ENCODE peak calls at places on chromosomes 1 and 21, in five cellular contexts. B is lung; Q is left lung; Z is CD8-positive, alpha-beta T cell; H is lower lobe of right lung. L is an unnamed sample. For H3K36me3, the result is how much of the 10 kb centered on the place peaks cover.

GRCh38 chr1:218492840-218493239 is 147.7 kb downstream of the TGFB2 start:
- DNase-seq in B (no peak), Q (no peak), Z (no peak), H (no peak), L (no peak)

GRCh38 chr1:235867903-235868469 is 1.3 kb upstream of the LYST start:
- DNase-seq in B (no peak), Q (no peak), Z (peak), H (no peak), L (no peak)

GRCh38 chr1:25099343-25099951 is 132.9 kb downstream of the SYF2 start:
- DNase-seq in B (no peak), Q (no peak), Z (peak), H (no peak), L (no peak)

GRCh38 chr1:110872745-110873435 is at the start of gene CD53:
- DNase-seq in B (peak), Q (no peak), Z (peak), H (no peak), L (peak)

GRCh38 chr21:35990609-35991008 is 69.7 kb downstream of the SETD4 start:
- DNase-seq in B (no peak), Q (no peak), Z (no peak), H (no peak), L (no peak)

GRCh38 chr1:20322081-20322824 is 31.6 kb downstream of the VWA5B1 start:
- DNase-seq in B (no peak), Q (no peak), Z (no peak), H (no peak), L (no peak)

GRCh38 chr1:66197785-66198184 is 336.2 kb upstream of the SGIP1 start:
- DNase-seq in B (no peak), Q (no peak), Z (no peak), H (no peak), L (no peak)

GRCh38 chr1:1550591-1551432 is 10.4 kb upstream of the TMEM240 start:
- DNase-seq in B (no peak), Q (no peak), Z (no peak), H (no peak), L (no peak)

GRCh38 chr1:8891405-8891804 is 12.9 kb upstream of the ENO1 start:
- DNase-seq in B (no peak), Q (no peak), Z (no peak), H (no peak), L (no peak)

GRCh38 chr1:10308001-10308400 is 90.9 kb upstream of the PGD start:
- DNase-seq in B (no peak), Q (no peak), Z (peak), H (no peak), L (no peak)

GRCh38 chr1:23772854-23773242 is 5.4 kb upstream of the PITHD1 start:
- DNase-seq in B (no peak), Q (no peak), Z (no peak), H (no peak), L (no peak)

GRCh38 chr1:32769524-32770220 is 47.5 kb downstream of the YARS1 start:
- DNase-seq in B (no peak), Q (peak), Z (no peak), H (peak), L (no peak)

GRCh38 chr1:56169856-56170255 is 409.5 kb downstream of the PLPP3 start:
- DNase-seq in B (no peak), Q (no peak), Z (no peak), H (no peak), L (no peak)

GRCh38 chr1:183230403-183230802 is 44.3 kb downstream of the LAMC2 start:
- DNase-seq in B (no peak), Q (no peak), Z (no peak), H (no peak), L (no peak)

GRCh38 chr1:200903793-200904192 is 9.1 kb downstream of the INAVA start:
- DNase-seq in B (no peak), Q (no peak), Z (no peak), H (no peak), L (no peak)

GRCh38 chr1:33443067-33443704 is 12.3 kb upstream of the PHC2 start:
- DNase-seq in B (no peak), Q (no peak), Z (no peak), H (no peak), L (no peak)

GRCh38 chr1:152525080-152525641 is 10.9 kb downstream of the CRCT1 start:
- DNase-seq in B (no peak), Q (no peak), Z (no peak), H (no peak), L (no peak)

GRCh38 chr21:15682182-15682895 is 47.4 kb upstream of the USP25 start:
- DNase-seq in B (no peak), Q (no peak), Z (no peak), H (no peak), L (no peak)

GRCh38 chr1:48203287-48203900 is 19.1 kb upstream of the SLC5A9 start:
- DNase-seq in B (no peak), Q (no peak), Z (no peak), H (no peak), L (no peak)

GRCh38 chr1:147389532-147390184 is 147.2 kb downstream of the CHD1L start:
- DNase-seq in B (no peak), Q (no peak), Z (no peak), H (no peak), L (no peak)

GRCh38 chr1:58764294-58764978 is 19.4 kb downstream of the JUN start:
- DNase-seq in B (no peak), Q (no peak), Z (no peak), H (no peak), L (no peak)

GRCh38 chr1:35268282-35269189 is at the start of gene ZMYM4:
- DNase-seq in B (peak), Q (peak), Z (peak), H (peak), L (peak)

GRCh38 chr21:43359081-43359822 is 67.7 kb downstream of the SIK1 start:
- DNase-seq in B (no peak), Q (peak), Z (no peak), H (no peak), L (no peak)

GRCh38 chr1:12568009-12568767 is 49.8 kb downstream of the DHRS3 start:
- DNase-seq in B (no peak), Q (peak), Z (no peak), H (no peak), L (no peak)

GRCh38 chr1:196774195-196774594 is 445 bp upstream of the CFHR3 start:
- DNase-seq in B (no peak), Q (no peak), Z (no peak), H (no peak), L (no peak)

GRCh38 chr1:37509181-37509580 is 5.4 kb downstream of the MEAF6 start:
- DNase-seq in B (no peak), Q (no peak), Z (no peak), H (no peak), L (no peak)

GRCh38 chr1:210937846-210938245 is 196.1 kb downstream of the KCNH1 start:
- DNase-seq in B (no peak), Q (no peak), Z (no peak), H (no peak), L (no peak)

GRCh38 chr1:244970236-244970652 is 105.9 kb upstream of the HNRNPU start:
- DNase-seq in B (peak), Q (peak), Z (no peak), H (peak), L (no peak)

GRCh38 chr1:17228619-17229018 is 20.3 kb upstream of the PADI3 start:
- DNase-seq in B (no peak), Q (no peak), Z (no peak), H (no peak), L (no peak)

GRCh38 chr1:12121212-12122000 is 45.4 kb upstream of the TNFRSF1B start:
- DNase-seq in B (no peak), Q (peak), Z (peak), H (no peak), L (no peak)

GRCh38 chr1:1435911-1436633 is 582 bp downstream of the VWA1 start:
- DNase-seq in B (no peak), Q (peak), Z (no peak), H (no peak), L (no peak)

GRCh38 chr1:157359309-157360020 is 192.8 kb downstream of the FCRL5 start:
- DNase-seq in B (no peak), Q (no peak), Z (no peak), H (no peak), L (no peak)

GRCh38 chr21:44874240-44874496 is 678 bp upstream of the PTTG1IP start:
- DNase-seq in B (no peak), Q (no peak), Z (no peak), H (no peak), L (no peak)

GRCh38 chr21:34534522-34534921 is 22.5 kb upstream of the KCNE1 start:
- DNase-seq in B (no peak), Q (no peak), Z (no peak), H (no peak), L (no peak)

GRCh38 chr1:217627431-217627830 is 3.5 kb downstream of the GPATCH2 start:
- DNase-seq in B (no peak), Q (no peak), Z (no peak), H (no peak), L (no peak)

GRCh38 chr1:183590225-183591191 is at the start of gene NCF2:
- DNase-seq in B (no peak), Q (no peak), Z (no peak), H (peak), L (no peak)

DNA sequence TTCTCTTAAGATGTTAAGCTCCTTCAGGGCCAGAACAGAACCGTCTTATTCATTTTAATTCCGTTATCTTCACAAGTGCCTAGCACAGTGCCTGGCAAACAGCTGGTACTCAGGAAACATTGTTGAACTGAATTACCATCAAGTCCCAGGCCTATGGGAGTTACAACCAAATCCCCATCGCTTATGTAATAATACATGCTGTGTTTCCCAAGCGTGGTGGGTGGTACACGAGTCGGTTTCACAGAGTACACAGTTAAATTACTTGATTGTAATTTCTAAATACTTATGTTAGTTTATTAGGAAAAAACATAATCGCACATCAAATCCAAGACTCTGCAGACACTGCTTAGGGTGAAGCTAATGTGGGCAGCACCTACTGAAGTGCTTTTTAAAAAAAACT is 1.0 kb downstream of the ANGEL2 start:
- DNase-seq in B (no peak), Q (no peak), Z (no peak), H (no peak), L (no peak)
- H3K27ac ChIP-seq in B (peak), Q (peak), Z (peak), H (peak), L (peak)

DNA sequence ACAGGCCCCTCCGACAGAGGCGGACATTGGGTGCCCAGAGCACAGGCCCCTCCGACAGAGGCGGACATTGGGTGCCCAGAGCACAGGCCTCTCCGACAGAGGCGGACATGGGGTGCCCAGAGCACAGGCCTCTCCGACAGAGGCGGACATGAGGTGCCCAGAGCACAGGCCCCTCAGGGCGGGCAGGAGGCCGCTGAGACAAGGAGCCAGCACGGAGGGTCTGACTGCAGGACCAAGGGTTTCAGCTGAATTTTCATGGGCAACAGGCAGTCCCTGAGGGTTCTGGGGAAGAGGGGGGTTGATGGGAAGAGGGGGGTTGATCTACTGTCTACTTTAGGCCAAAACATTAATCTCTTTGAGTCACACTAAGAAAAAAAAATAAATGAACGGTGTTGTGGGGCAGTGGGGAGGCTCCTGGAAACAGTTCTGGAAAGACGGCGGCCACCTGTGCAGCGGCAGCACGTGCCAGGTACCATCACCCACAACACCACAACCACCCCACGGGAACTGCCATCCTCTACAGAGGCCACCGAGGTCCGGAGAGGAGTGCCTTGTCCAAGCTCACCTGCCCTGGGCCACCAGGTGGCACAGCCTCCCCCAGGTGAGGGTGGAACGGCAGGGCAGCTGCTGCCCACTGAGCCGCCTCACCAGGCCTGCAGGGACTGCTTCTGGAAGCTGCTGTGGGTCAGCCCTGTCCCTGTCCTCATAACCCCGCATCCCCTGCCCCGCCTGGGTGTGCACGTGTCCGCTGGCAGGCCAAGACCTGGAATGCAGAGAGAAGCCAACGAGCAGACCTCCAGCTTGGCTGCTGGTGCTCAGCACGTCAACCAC is 20.5 kb downstream of the PRDM15 start:
- DNase-seq in B (no peak), Q (no peak), Z (no peak), H (no peak), L (no peak)
- H3K36me3 ChIP-seq in B (under half), Q (half or more), Z (under half), H (half or more), L (under half)

GRCh38 chr1:150516050-150516591 is 569 bp downstream of the FALEC start:
- DNase-seq in B (no peak), Q (no peak), Z (no peak), H (no peak), L (no peak)

GRCh38 chr1:150515328-150516049 is at the start of gene FALEC:
- DNase-seq in B (peak), Q (peak), Z (peak), H (peak), L (peak)

GRCh38 chr1:150525348-150525747 is 9.8 kb downstream of the FALEC start:
- DNase-seq in B (no peak), Q (no peak), Z (no peak), H (no peak), L (no peak)

GRCh38 chr1:150516616-150517015 is 1.1 kb downstream of the FALEC start:
- DNase-seq in B (no peak), Q (no peak), Z (no peak), H (no peak), L (no peak)

DNA sequence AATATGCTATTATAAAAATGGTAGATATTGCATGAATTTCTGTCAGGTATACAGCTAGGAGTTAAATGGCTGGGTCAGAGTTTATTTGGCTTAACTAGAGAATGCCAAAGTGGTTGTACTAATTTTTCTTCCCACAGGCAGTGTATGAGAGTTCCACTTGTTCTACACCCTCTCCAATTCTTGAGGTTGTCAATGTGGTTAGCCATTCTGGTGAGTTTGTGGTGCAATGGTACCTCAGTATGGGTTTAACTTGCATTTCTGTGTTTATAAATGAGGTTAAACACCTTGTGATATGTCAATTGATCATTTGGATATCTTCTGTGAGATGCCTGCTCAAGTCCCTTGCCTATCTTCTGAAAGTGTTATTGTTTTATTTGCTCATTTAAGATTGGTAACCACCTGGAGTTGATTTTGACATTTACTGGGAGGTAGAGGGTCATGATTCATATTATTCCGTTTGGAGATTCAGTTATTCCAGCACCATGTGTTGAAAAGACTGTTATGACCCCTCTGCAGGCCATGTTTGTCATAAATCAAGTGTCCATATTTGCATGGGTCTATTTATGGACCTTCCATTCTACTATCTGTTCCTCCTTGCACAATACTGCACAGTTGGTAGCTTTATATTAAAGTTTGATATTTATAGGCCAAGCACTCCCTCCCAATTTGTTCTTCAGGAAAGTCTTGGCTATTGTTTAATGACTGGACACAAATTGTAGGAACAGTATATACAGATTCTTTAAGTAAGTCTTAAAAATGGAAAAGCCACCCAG is 5.8 kb downstream of the FALEC start:
- DNase-seq in B (no peak), Q (no peak), Z (no peak), H (no peak), L (no peak)
- H3K27ac ChIP-seq in B (no peak), Q (no peak), Z (no peak), H (no peak), L (peak)

GRCh38 chr21:41685511-41686149 is 81.2 kb downstream of the RIPK4 start:
- DNase-seq in B (no peak), Q (no peak), Z (no peak), H (no peak), L (no peak)
- H3K36me3 ChIP-seq in B (under half), Q (under half), Z (under half), H (under half), L (under half)

DNA sequence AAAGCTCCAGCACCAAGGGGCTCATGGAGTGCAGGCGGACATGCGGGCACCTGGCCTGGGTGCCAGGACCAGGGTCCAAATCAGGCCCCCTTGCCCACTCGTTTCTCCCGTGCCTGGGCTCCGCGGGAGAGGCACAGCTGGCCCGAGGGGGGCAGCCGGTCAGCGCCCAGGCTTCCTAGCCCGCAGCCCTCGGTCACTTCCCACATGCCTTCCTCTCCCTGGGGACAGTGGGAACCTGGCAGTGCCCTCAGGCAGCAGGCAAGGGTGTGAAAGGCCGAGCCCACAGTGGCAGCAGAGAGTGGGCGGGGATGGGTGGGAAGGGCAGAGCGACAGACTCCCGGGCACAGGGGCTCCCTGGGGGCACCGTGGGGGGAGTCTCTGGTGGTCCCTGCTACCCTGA is 69.8 kb downstream of the MEGF6 start:
- DNase-seq in B (no peak), Q (no peak), Z (no peak), H (no peak), L (no peak)
- H3K27ac ChIP-seq in B (no peak), Q (no peak), Z (no peak), H (peak), L (no peak)

L was measured in gastrocnemius medialis.